ENCODE peak calls at places on chromosomes 12 and 14, in five cellular contexts. Q is foreskin fibroblast, G is HFFc6, M is pancreas, F is AG09309. Z is an unnamed sample.

GRCh38 chr12:131164096-131164872 is 210.6 kb downstream of the ADGRD1 start:
- DNase-seq in M (no peak), G (no peak), Q (no peak), F (no peak), Z (no peak)

GRCh38 chr12:30687265-30687986 is 8.2 kb downstream of the IPO8 start:
- DNase-seq in M (no peak), G (no peak), Q (no peak), F (no peak), Z (no peak)

GRCh38 chr12:83074495-83074894 is 387.8 kb downstream of the TMTC2 start:
- DNase-seq in G (no peak), M (no peak), Q (no peak), F (no peak), Z (no peak)

GRCh38 chr12:123780956-123781355 is 18.9 kb downstream of the DNAH10 start:
- DNase-seq in F (no peak), Q (no peak), M (no peak), G (no peak), Z (peak)

GRCh38 chr14:86035882-86036281 is 505.9 kb downstream of the FLRT2 start:
- DNase-seq in F (no peak), G (peak), Q (no peak), M (no peak), Z (peak)

GRCh38 chr12:49683604-49684309 is 23.4 kb downstream of the FMNL3 start:
- DNase-seq in F (no peak), G (no peak), Q (no peak), M (no peak), Z (no peak)

GRCh38 chr12:111424793-111425251 is 19.1 kb downstream of the SH2B3 start:
- DNase-seq in Q (no peak), G (no peak), M (no peak), F (no peak), Z (no peak)

GRCh38 chr12:60394680-60395079 is 798.9 kb downstream of the SLC16A7 start:
- DNase-seq in F (peak), Q (peak), M (no peak), G (peak), Z (peak)

GRCh38 chr12:132481345-132481744 is 8.6 kb upstream of the FBRSL1 start:
- DNase-seq in F (no peak), G (no peak), Q (no peak), M (no peak), Z (no peak)

GRCh38 chr12:124073636-124074035 is 100.6 kb downstream of the ZNF664 start:
- DNase-seq in G (peak), F (no peak), M (no peak), Q (no peak), Z (no peak)

GRCh38 chr14:73755434-73756014 is 41.3 kb upstream of the PNMA1 start:
- DNase-seq in M (no peak), Q (no peak), G (no peak), F (no peak), Z (peak)

GRCh38 chr14:31194095-31194494 is 13.5 kb downstream of the HECTD1 start:
- DNase-seq in M (no peak), Q (no peak), G (no peak), F (no peak), Z (no peak)

GRCh38 chr12:48750769-48751356 is 34.4 kb upstream of the CCNT1 start:
- DNase-seq in G (peak), M (no peak), F (no peak), Q (no peak), Z (peak)

GRCh38 chr14:70707138-70708038 is 65.7 kb downstream of the TTC9 start:
- DNase-seq in F (peak), G (peak), Q (peak), M (peak), Z (peak)

GRCh38 chr14:80546056-80546854 is 335.0 kb upstream of the DIO2 start:
- DNase-seq in F (no peak), M (no peak), Q (no peak), G (no peak), Z (no peak)
- TF ChIP-seq CTCF in F (no peak), M (no peak), Q (no peak), G (peak), Z (no peak)

GRCh38 chr12:77720258-77720657 is 110.4 kb upstream of the NAV3 start:
- DNase-seq in Q (no peak), M (no peak), G (peak), F (no peak), Z (no peak)
- TF ChIP-seq CTCF in Q (peak), M (no peak), G (peak), F (peak), Z (peak)

DNA sequence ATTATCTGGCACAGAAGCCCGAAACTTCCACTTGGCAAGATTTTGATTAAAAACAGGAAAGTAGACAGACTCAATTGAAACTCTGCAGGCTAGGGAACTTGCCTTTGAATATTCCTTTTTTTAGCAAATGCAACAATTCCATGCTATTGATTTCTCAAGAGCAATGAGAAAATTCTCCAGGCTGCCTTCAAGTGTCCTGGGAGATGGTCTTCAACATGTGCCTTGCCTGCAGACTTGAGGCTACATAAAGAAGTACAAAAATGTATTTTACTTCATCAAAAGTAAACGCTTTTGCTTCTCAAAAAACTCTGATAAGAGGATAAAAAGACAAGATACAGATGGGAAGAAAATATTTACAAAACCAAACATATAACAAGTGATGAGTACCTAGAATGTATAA is 9.2 kb upstream of the TMCC3 start:
- DNase-seq in M (no peak), F (no peak), G (no peak), Q (no peak), Z (no peak)
- TF ChIP-seq CTCF in M (no peak), F (no peak), G (no peak), Q (no peak), Z (no peak)

DNA sequence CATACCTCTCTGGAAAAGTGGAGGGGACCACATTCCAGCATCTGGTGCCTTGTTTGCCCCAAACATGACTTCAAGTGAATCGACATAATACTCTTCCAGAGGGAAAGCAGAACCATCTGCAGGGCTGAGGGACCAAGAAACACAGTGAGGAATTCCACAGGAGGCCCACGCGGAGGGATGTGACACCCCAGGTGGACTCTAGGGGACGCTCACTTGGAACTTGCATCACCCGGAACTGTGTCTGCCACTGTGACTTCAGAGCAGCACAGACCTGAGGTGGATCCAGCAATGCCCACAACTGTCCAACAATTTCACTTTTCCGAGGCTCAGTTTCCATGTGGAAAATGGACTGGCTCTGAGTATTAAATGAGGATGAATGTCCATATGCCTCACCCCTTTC is 14.3 kb upstream of the CLMN start:
- DNase-seq in Q (no peak), M (no peak), G (no peak), F (no peak), Z (no peak)
- TF ChIP-seq CTCF in Q (no peak), M (no peak), G (no peak), F (no peak), Z (no peak)

GRCh38 chr12:76555797-76556196 is 3.8 kb downstream of the OSBPL8 start:
- DNase-seq in M (no peak), G (no peak), F (no peak), Q (no peak), Z (no peak)

GRCh38 chr12:76556373-76556772 is 3.2 kb downstream of the OSBPL8 start:
- DNase-seq in F (no peak), Q (no peak), G (no peak), M (no peak), Z (no peak)

GRCh38 chr12:76554411-76555225 is 5.0 kb downstream of the OSBPL8 start:
- DNase-seq in G (no peak), M (no peak), Q (no peak), F (no peak), Z (no peak)

GRCh38 chr12:76552343-76552938 is 7.1 kb downstream of the OSBPL8 start:
- DNase-seq in M (no peak), G (no peak), Q (no peak), F (no peak), Z (no peak)

DNA sequence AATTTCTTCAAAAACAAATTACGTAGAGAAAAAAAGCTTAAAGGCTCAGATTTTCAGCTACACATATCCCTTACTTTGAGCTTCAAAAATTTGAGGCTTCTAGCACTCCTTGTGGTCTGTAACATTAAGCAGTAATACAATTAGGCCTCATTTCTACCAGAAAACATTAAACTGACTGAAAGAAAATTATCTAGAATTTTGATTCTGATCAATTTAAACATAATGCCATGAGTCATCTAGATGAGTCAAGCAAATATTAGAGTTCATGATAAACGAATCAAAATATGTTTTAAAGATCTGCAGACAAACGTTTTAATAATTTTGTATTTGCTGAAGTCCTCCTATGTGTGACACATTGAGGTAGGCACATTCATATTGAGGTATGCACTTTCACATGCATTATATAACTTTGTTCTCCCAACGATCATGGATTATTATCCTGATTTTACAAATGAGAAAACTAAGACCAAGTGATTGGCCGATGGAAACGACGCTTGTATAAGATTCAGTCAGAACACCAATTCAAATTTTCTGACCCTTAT is 4.3 kb downstream of the OSBPL8 start:
- DNase-seq in G (no peak), Q (no peak), M (no peak), F (no peak), Z (no peak)
- TF ChIP-seq CTCF in G (peak), Q (peak), M (no peak), F (no peak), Z (no peak)

GRCh38 chr14:104096318-104096717 is 10.8 kb downstream of the ASPG start:
- DNase-seq in G (no peak), M (no peak), Q (no peak), F (no peak), Z (no peak)

GRCh38 chr14:104095426-104096310 is 10.2 kb downstream of the ASPG start:
- DNase-seq in M (no peak), G (no peak), F (no peak), Q (no peak), Z (no peak)

GRCh38 chr14:104094709-104095425 is 9.4 kb downstream of the ASPG start:
- DNase-seq in M (peak), Q (peak), G (peak), F (no peak), Z (peak)

GRCh38 chr14:104098272-104099095 is 13.0 kb downstream of the ASPG start:
- DNase-seq in F (no peak), G (no peak), M (no peak), Q (no peak), Z (no peak)

DNA sequence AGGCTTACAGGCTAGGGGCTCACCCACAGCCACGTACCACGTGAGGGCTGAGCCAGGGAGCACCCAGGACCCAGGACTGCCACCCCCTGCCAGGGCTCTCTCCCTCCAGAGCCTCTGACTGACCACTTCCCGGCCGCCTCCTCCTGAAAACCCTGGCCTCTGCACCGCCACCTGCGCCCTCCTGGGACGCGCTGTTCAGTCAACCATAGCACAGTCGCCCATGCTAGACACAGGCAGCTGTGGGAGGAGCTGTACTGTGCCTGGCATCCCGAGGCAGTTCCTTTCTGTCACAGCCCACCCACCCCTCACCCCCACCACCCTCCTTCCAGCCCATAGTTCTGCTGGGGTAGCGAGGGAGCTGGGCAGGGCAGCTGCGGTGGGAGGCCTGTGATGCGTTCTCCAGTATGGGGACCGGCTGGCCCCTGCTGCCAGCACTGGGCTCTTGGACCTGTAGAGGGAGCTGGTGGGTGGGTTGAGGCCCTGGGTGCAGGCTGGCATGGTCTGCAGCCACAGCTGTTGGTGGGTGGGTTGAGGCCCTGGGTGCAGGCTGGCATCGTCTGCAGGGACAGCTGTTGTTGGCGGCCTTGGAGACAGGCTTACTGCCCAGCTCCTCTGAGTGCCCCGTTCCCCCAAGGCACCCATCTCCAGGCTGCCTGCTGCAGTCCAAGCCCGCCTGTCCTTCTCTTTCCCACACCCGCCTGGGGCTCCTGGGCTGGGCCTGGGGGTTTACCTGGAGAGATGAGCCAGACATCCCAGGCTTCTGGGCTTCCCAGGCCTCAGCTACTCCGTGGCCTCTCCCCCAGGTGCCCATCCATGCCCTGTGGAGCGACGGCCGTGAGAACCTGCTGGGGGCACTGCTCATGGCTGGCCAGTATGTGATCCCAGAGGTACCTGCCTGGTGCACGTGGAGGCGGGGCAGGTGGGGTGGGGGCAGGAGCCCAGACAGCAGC is 11.5 kb downstream of the ASPG start:
- DNase-seq in Q (no peak), F (no peak), G (no peak), M (no peak), Z (no peak)
- TF ChIP-seq CTCF in Q (no peak), F (peak), G (peak), M (no peak), Z (no peak)